ENCODE peak calls at places on chromosomes 1 and 21, in five cellular contexts. C is upper lobe of right lung, G is HCT116, E is osteoblast, W is stomach. D is an unnamed sample.

GRCh38 chr1:145846191-145846590 is 761 bp downstream of the NUDT17 start:
- DNase-seq in C (no peak), G (no peak), E (peak; percentile 88), W (no peak), D (no peak)

GRCh38 chr1:37038079-37038702 is 3.9 kb upstream of the GRIK3 start:
- DNase-seq in C (no peak), G (peak; percentile 7), E (no peak), W (no peak), D (no peak)

GRCh38 chr1:20366766-20367602 is 76.3 kb downstream of the VWA5B1 start:
- DNase-seq in C (no peak), G (no peak), E (peak; percentile 98), W (no peak), D (no peak)

GRCh38 chr1:209883341-209883971 is 54.6 kb upstream of the SYT14 start:
- DNase-seq in C (no peak), G (no peak), E (peak; percentile 71), W (no peak), D (no peak)

GRCh38 chr1:12005488-12006166 is 13.7 kb upstream of the MIIP start:
- DNase-seq in C (no peak), G (no peak), E (peak; percentile 62), W (no peak), D (no peak)

GRCh38 chr1:25817840-25818501 is 1.8 kb upstream of the MTFR1L start:
- DNase-seq in C (peak; percentile 57), G (no peak), E (no peak), W (no peak), D (no peak)

GRCh38 chr1:230641900-230642262 is 400 bp upstream of the COG2 start:
- DNase-seq in C (no peak), G (no peak), E (no peak), W (no peak), D (no peak)

GRCh38 chr1:63787875-63788274 is 14.1 kb downstream of the ROR1 start:
- DNase-seq in C (no peak), G (no peak), E (no peak), W (peak; percentile 72), D (no peak)

GRCh38 chr1:59422921-59423575 is 126.2 kb downstream of the FGGY start:
- DNase-seq in C (peak; percentile 70), G (no peak), E (no peak), W (peak; percentile 92), D (peak; percentile 94)

GRCh38 chr1:177255411-177255810 is 84.7 kb downstream of the BRINP2 start:
- DNase-seq in C (no peak), G (no peak), E (no peak), W (no peak), D (no peak)

GRCh38 chr1:34013958-34014737 is 150.3 kb downstream of the HMGB4 start:
- DNase-seq in C (peak; percentile 70), G (peak; percentile 28), E (no peak), W (no peak), D (no peak)

GRCh38 chr1:234235373-234235772 is 137.9 kb upstream of the COA6 start:
- DNase-seq in C (no peak), G (no peak), E (no peak), W (no peak), D (no peak)

GRCh38 chr1:50279622-50280320 is 143.5 kb downstream of the DMRTA2 start:
- DNase-seq in C (no peak), G (no peak), E (no peak), W (no peak), D (no peak)

GRCh38 chr1:18882511-18882910 is 19.8 kb downstream of the ALDH4A1 start:
- DNase-seq in C (no peak), G (no peak), E (no peak), W (no peak), D (no peak)

GRCh38 chr1:245880754-245881403 is 626.2 kb downstream of the SMYD3 start:
- DNase-seq in C (no peak), G (no peak), E (peak; percentile 78), W (no peak), D (no peak)

GRCh38 chr1:226626577-226626956 is 78.0 kb downstream of the STUM start:
- DNase-seq in C (peak; percentile 86), G (peak; percentile 51), E (peak; percentile 95), W (peak; percentile 77), D (peak; percentile 87)

GRCh38 chr21:35366348-35367085 is 317.4 kb upstream of the RUNX1 start:
- DNase-seq in C (no peak), G (no peak), E (peak; percentile 43), W (no peak), D (peak; percentile 37)

GRCh38 chr1:89699451-89699986 is 66.6 kb downstream of the LRRC8C start:
- DNase-seq in C (no peak), G (no peak), E (no peak), W (no peak), D (no peak)
- H3K4me1 ChIP-seq in C (peaks cover 28% of the 10 kb centered on the region), G (no peaks in the 10 kb centered on the region), E (no peaks in the 10 kb centered on the region), W (no peaks in the 10 kb centered on the region), D (no peaks in the 10 kb centered on the region)

DNA sequence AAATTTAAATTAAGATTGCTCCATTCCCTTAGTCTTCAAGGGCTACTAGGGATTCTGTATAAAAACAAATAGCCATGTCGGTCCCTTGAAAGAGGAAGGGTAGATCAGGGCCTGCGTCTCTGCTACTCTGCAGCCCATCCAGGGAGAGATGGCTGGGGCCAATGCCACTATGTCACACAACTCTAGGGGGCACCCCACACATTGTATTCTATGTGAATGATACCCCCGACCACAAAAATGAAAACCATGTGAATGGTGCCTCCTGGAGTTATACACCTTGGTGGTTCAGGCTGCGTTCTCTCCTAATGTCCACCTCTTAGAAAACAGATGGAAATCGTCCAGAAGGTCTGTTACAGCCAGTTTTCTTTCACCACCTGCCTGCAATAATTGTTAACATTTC is 18.0 kb downstream of the PIK3C2B start:
- DNase-seq in C (no peak), G (no peak), E (no peak), W (no peak), D (no peak)
- H3K4me1 ChIP-seq in C (peaks cover 61% of the 10 kb centered on the region), G (peaks cover 45% of the 10 kb centered on the region), E (no peaks in the 10 kb centered on the region), W (peaks cover 61% of the 10 kb centered on the region), D (peaks cover 5% of the 10 kb centered on the region)

GRCh38 chr1:200022239-200022804 is 5.2 kb upstream of the NR5A2 start:
- DNase-seq in C (no peak), G (no peak), E (no peak), W (no peak), D (no peak)
- H3K4me1 ChIP-seq in C (no peaks in the 10 kb centered on the region), G (no peaks in the 10 kb centered on the region), E (no peaks in the 10 kb centered on the region), W (no peaks in the 10 kb centered on the region), D (no peaks in the 10 kb centered on the region)

DNA sequence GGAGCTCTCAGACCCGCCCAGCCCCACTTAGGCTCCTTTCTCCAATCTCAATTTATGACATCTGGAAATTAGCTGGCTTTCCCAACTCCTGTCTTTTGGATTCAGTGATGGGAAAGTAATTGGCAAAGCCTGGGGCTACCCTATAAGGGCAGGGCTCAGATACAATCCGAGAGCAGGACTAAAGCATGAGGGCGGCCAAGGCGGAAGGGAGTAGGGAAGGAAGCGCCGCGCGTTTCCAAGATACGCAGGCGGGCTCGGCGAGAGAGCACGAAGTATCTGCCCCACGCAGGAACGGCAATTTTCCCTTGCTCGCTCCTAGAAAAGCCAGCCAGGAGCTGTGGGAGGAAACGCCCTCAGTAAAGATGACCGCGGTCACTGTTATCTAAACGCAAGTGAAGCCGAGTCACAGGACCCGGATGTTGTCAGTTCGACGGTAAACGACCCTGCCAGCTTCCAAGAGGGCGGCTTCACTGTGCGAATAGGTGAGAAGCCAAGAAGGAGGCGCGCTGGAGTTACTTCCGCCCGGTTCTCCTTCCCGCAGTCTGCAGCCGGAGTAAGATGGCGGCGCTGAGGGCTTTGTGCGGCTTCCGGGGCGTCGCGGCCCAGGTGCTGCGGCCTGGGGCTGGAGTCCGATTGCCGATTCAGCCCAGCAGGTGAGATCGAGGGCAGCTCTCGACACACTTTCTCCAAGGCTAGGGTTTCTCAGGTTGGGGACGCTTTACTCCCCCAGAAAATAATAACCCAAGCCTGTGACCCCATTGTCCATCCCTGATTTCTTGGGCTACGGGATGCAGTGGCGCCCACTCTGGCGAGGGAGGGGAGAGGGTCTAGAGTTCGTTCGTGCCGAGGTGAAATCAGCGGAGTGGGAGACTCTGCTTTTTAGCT is at the start of gene NDUFS2:
- DNase-seq in C (peak; percentile 97), G (peak; percentile 99), E (peak; percentile 93), W (peak; percentile 99), D (peak; percentile 99)
- H3K4me1 ChIP-seq in C (peaks cover 72% of the 10 kb centered on the region), G (peaks cover 8% of the 10 kb centered on the region), E (peaks cover 54% of the 10 kb centered on the region), W (peaks cover 77% of the 10 kb centered on the region), D (peaks cover 7% of the 10 kb centered on the region)

DNA sequence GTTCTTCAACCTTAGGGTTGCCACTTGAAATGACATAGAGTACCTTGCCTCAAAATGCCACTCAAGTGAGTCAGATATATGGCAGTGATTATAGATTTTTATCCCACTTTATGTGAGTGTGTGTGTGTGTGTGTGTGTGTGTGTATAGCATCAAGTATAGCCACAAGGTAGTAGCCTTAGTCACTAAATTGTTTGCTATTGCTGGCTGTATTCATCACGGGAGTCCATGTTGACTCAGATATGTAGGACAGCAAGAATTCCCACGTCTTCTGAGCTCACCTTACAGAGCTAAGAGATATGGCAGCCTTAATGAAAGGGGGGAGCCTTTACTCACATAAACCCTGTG is 9.3 kb downstream of the ETS2 start:
- DNase-seq in C (no peak), G (no peak), E (no peak), W (no peak), D (no peak)
- H3K4me1 ChIP-seq in C (peaks cover 57% of the 10 kb centered on the region), G (peaks cover 7% of the 10 kb centered on the region), E (peaks cover 31% of the 10 kb centered on the region), W (peaks cover 43% of the 10 kb centered on the region), D (no peaks in the 10 kb centered on the region)

GRCh38 chr1:223703668-223704013 is 8.7 kb upstream of the CAPN2 start:
- DNase-seq in C (no peak), G (no peak), E (no peak), W (no peak), D (no peak)

GRCh38 chr1:223702735-223703667 is 9.3 kb upstream of the CAPN2 start:
- DNase-seq in C (no peak), G (no peak), E (peak; percentile 84), W (no peak), D (no peak)

GRCh38 chr1:223707270-223708000 is 4.9 kb upstream of the CAPN2 start:
- DNase-seq in C (peak; percentile 76), G (peak; percentile 93), E (peak; percentile 97), W (peak; percentile 72), D (peak; percentile 86)

GRCh38 chr1:223706077-223706988 is 6.0 kb upstream of the CAPN2 start:
- DNase-seq in C (no peak), G (no peak), E (peak; percentile 73), W (peak; percentile 56), D (no peak)

DNA sequence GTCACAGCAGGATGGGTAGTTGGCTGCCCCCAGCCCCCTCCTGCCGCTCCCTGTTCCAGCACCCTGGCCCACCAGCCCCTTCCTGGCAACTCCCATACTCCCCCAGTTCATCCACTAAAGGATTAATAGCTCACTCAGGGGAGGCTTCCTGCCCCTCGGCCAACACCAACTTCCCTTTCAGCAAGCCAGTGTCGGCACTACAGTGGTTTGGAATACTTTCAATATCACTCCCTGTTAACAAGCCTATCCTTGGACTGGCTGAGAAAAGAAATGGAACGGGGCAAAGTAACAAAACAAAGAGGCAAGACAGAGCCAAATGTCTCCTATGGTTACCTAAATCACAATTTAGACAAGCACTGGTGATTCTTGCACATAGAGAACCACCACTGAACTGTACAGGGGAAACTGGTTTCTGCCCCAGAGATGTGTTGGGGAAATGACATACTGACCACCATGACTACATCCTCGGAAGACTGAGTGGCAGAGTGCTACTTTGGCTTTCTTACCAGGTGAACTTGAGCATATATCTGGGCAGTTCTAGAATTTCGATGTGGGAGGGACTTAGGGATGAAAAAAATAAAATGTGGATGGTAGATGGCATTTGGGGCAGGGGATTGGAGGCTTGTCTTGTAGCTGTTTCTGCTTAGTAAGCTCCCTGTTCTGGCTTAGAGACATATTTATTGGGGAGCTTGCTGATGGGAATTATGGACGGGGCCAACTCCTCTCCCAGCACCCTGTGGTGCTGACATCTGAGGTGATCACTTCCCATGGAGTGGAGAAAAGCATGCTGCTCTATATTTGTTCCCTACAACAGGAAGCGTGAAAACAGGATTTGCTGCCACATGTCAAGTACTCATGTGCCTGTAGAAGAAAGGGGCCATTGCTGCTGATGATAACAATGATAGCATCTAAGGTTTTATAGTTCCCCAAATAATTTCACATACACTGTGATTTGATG is 7.1 kb upstream of the CAPN2 start:
- DNase-seq in C (no peak), G (no peak), E (peak; percentile 56), W (no peak), D (no peak)
- H3K4me1 ChIP-seq in C (peaks cover 42% of the 10 kb centered on the region), G (peaks cover 62% of the 10 kb centered on the region), E (peaks cover 77% of the 10 kb centered on the region), W (peaks cover 54% of the 10 kb centered on the region), D (peaks cover 52% of the 10 kb centered on the region)

D was measured in tibial artery.